ENCODE peak calls at places on chromosomes 13 and 19, in six cellular contexts. U is SK-N-SH, V is A549, H is H1, J is GM12878, C is K562. K is an unnamed sample.
A peak's percentile ranks its signal among the peaks of the same experiment; 100 is the strongest.

GRCh38 chr13:34942732-34943674 is 933 bp downstream of the NBEA start:
- DNase-seq in U (peak; percentile 69), V (peak; percentile 38), H (no peak), J (no peak), C (no peak), K (no peak)

GRCh38 chr13:90201198-90201597 is 1146.3 kb upstream of the MIR17HG start:
- DNase-seq in U (no peak), V (no peak), H (no peak), J (no peak), C (no peak), K (no peak)

GRCh38 chr19:18438331-18439024 is 545 bp upstream of the ISYNA1 start:
- DNase-seq in U (no peak), V (no peak), H (no peak), J (no peak), C (peak; percentile 91), K (peak; percentile 63)

GRCh38 chr19:38228491-38229439 is 4.7 kb upstream of the DPF1 start:
- DNase-seq in U (peak; percentile 83), V (no peak), H (no peak), J (no peak), C (peak; percentile 58), K (no peak)

GRCh38 chr19:17616961-17617806 is 61.7 kb downstream of the COLGALT1 start:
- DNase-seq in U (peak; percentile 60), V (peak; percentile 81), H (no peak), J (no peak), C (peak; percentile 94), K (peak; percentile 44)

GRCh38 chr19:31340059-31341025 is 8.9 kb downstream of the TSHZ3 start:
- DNase-seq in U (peak; percentile 74), V (no peak), H (no peak), J (no peak), C (no peak), K (no peak)

GRCh38 chr13:24253520-24254150 is 55.7 kb upstream of the C1QTNF9 start:
- DNase-seq in U (no peak), V (no peak), H (no peak), J (no peak), C (no peak), K (no peak)

GRCh38 chr19:11422163-11423068 is 3.3 kb upstream of the RGL3 start:
- DNase-seq in U (peak; percentile 39), V (peak; percentile 48), H (peak; percentile 88), J (peak; percentile 64), C (no peak), K (no peak)

GRCh38 chr19:19662866-19663291 is 597 bp downstream of the ATP13A1 start:
- DNase-seq in U (no peak), V (no peak), H (no peak), J (no peak), C (peak; percentile 71), K (peak; percentile 22)

GRCh38 chr19:46785054-46785979 is 3.1 kb downstream of the SLC1A5 start:
- DNase-seq in U (no peak), V (no peak), H (no peak), J (no peak), C (no peak), K (no peak)

GRCh38 chr13:101626925-101627555 is 174.6 kb downstream of the ITGBL1 start:
- DNase-seq in U (no peak), V (no peak), H (no peak), J (peak; percentile 57), C (no peak), K (no peak)

GRCh38 chr19:52170304-52170703 is 1.1 kb downstream of the ZNF836 start:
- DNase-seq in U (no peak), V (no peak), H (no peak), J (no peak), C (no peak), K (no peak)

GRCh38 chr13:75789451-75790197 is 153.5 kb downstream of the LMO7 start:
- DNase-seq in U (no peak), V (no peak), H (no peak), J (no peak), C (no peak), K (no peak)

GRCh38 chr19:15730538-15730937 is 2.7 kb downstream of the OR10H2 start:
- DNase-seq in U (no peak), V (no peak), H (no peak), J (no peak), C (no peak), K (no peak)

GRCh38 chr19:48397263-48397635 is 3.8 kb downstream of the GRIN2D start:
- DNase-seq in U (no peak), V (no peak), H (no peak), J (no peak), C (no peak), K (no peak)

GRCh38 chr13:22874839-22875238 is 305.9 kb upstream of the SGCG start:
- DNase-seq in U (no peak), V (no peak), H (no peak), J (no peak), C (no peak), K (no peak)

GRCh38 chr19:35287713-35288112 is 4.2 kb upstream of the MAG start:
- DNase-seq in U (no peak), V (no peak), H (no peak), J (no peak), C (no peak), K (no peak)

GRCh38 chr13:30681489-30682242 is 53.7 kb upstream of the ALOX5AP start:
- DNase-seq in U (peak; percentile 31), V (no peak), H (no peak), J (no peak), C (no peak), K (no peak)
- TF ChIP-seq EP300 in U (no peak), V (no peak), H (no peak), J (no peak), C (no peak), K (no peak)

DNA sequence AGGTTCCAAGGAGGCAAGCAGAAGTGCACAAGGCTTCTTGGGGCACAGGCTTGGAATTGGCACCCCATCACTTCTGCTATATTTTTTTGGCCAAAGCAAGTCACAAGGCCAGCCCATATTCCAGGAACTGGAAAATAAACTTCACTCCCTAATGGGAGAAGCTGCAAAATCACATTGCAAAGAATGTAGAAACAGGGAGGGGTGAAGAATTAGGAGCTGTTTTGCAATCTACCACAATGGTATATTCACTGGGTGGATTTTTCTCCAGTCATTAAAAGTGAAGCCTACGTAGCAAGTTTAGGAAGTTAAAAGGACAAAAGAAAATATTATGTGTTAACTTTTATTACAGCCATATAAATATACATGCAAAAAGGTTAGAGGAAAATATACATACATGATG is 464.8 kb downstream of the COG6 start:
- DNase-seq in U (no peak), V (no peak), H (no peak), J (no peak), C (no peak), K (no peak)
- TF ChIP-seq USF2 in U (no peak), V (no peak), H (no peak), J (no peak), C (no peak), K (no peak)

GRCh38 chr19:1275260-1275975 is at the start of gene FAM174C:
- DNase-seq in U (peak; percentile 97), V (peak; percentile 97), H (no peak), J (peak; percentile 87), C (peak; percentile 98), K (peak; percentile 91)
- TF ChIP-seq EP300 in U (no peak), V (no peak), H (peak; percentile 2), J (no peak), C (no peak), K (peak; percentile 16)

DNA sequence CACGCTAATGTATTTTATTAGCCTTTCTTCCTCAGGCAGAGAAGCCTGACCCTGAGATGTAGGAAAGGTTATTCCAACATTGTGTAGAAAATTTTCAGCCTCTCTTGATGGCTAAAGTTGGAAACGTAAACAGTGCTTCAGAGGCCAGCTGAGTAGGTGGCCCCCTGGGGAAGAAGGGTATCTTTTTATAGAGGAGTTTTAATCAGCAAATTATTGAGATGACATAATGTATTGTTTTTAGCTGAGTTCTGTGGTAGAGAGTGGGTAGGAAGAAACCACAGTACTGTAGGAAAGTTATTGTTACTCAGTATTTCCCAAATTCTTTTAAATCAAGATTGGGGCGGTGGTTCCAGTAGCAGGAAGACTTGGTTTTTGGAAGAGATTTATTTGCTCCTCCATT is 268.8 kb downstream of the DLEU7 start:
- DNase-seq in U (no peak), V (no peak), H (no peak), J (no peak), C (no peak), K (no peak)
- TF ChIP-seq USF2 in U (no peak), V (no peak), H (no peak), J (no peak), C (no peak), K (no peak)

GRCh38 chr19:13860679-13861391 is 16.1 kb upstream of the NANOS3 start:
- DNase-seq in U (no peak), V (no peak), H (no peak), J (no peak), C (no peak), K (no peak)

GRCh38 chr19:13861392-13861713 is 15.6 kb upstream of the NANOS3 start:
- DNase-seq in U (peak; percentile 25), V (no peak), H (no peak), J (no peak), C (no peak), K (no peak)

GRCh38 chr19:13859361-13859880 is 17.5 kb upstream of the NANOS3 start:
- DNase-seq in U (peak; percentile 38), V (peak; percentile 76), H (no peak), J (no peak), C (peak; percentile 43), K (no peak)

GRCh38 chr19:13864223-13864512 is 12.8 kb upstream of the NANOS3 start:
- DNase-seq in U (no peak), V (no peak), H (no peak), J (no peak), C (no peak), K (no peak)

GRCh38 chr19:13861714-13862531 is 15.0 kb upstream of the NANOS3 start:
- DNase-seq in U (peak; percentile 94), V (peak; percentile 90), H (no peak), J (peak; percentile 79), C (peak; percentile 94), K (peak; percentile 77)
- TF ChIP-seq EP300 in U (peak; percentile 69), V (peak; percentile 73), H (peak; percentile 44), J (peak; percentile 48), C (no peak), K (no peak)

K was measured in HepG2.